ENCODE peak calls at places on chromosomes 7 and 10, in eight cellular contexts. Q is tibial artery, T is RWPE1, N is AG04450, B is ovary, M is left lung, W is astrocyte, A is fibroblast of lung. K is an unnamed sample.

GRCh38 chr10:35640951-35641429 is 1.1 kb downstream of the FZD8 start:
- DNase-seq in M (peak), A (peak), N (peak), B (peak), Q (peak), T (peak), W (peak), K (peak)

GRCh38 chr10:124176309-124177179 is 83.1 kb upstream of the CHST15 start:
- DNase-seq in A (no peak), T (no peak), W (peak), N (no peak), M (no peak), B (no peak), Q (peak), K (no peak)

GRCh38 chr10:98256692-98257091 is 11.3 kb downstream of the LOXL4 start:
- DNase-seq in A (no peak), W (no peak), N (no peak), M (no peak), Q (no peak), T (no peak), B (no peak), K (no peak)

GRCh38 chr10:132360766-132361447 is 28.9 kb downstream of the LRRC27 start:
- DNase-seq in M (no peak), T (peak), Q (peak), W (no peak), B (no peak), N (no peak), A (no peak), K (peak)

GRCh38 chr7:100483101-100483727 is 513 bp upstream of the NYAP1 start:
- DNase-seq in Q (no peak), A (peak), M (peak), T (peak), N (no peak), W (no peak), B (peak), K (peak)

GRCh38 chr10:70771311-70772194 is 13.6 kb downstream of the TBATA start:
- DNase-seq in B (no peak), M (no peak), Q (peak), N (no peak), T (no peak), W (no peak), A (no peak), K (no peak)

GRCh38 chr7:78489851-78490250 is 691.3 kb downstream of the PHTF2 start:
- DNase-seq in A (peak), N (no peak), T (no peak), Q (no peak), W (peak), M (no peak), B (no peak), K (no peak)

GRCh38 chr7:131374821-131375220 is 47.1 kb downstream of the MKLN1 start:
- DNase-seq in M (no peak), B (no peak), Q (no peak), T (no peak), W (no peak), A (no peak), N (no peak), K (no peak)

GRCh38 chr7:17654940-17655339 is 285.4 kb downstream of the SNX13 start:
- DNase-seq in T (no peak), B (no peak), Q (no peak), W (no peak), N (no peak), A (no peak), M (no peak), K (no peak)

GRCh38 chr7:27149817-27150567 is 2.4 kb downstream of the HOXA3 start:
- DNase-seq in B (peak), Q (peak), A (no peak), W (no peak), N (no peak), M (no peak), T (no peak), K (peak)

GRCh38 chr7:114759347-114760062 is 162.4 kb upstream of the MDFIC start:
- DNase-seq in N (no peak), Q (no peak), T (peak), M (no peak), A (peak), B (no peak), W (no peak), K (no peak)

GRCh38 chr7:139075031-139075652 is 34.4 kb downstream of the ZC3HAV1 start:
- DNase-seq in N (peak), M (peak), B (peak), A (peak), T (peak), Q (peak), W (peak), K (peak)

GRCh38 chr7:36029846-36030510 is 123.1 kb upstream of the EEPD1 start:
- DNase-seq in B (no peak), A (no peak), T (no peak), W (no peak), M (no peak), N (no peak), Q (no peak), K (no peak)

GRCh38 chr10:125035136-125035535 is 93.2 kb downstream of the ZRANB1 start:
- DNase-seq in N (peak), A (peak), Q (no peak), M (no peak), T (peak), W (peak), B (no peak), K (no peak)

GRCh38 chr10:10796061-10796773 is 221.5 kb upstream of the CELF2 start:
- DNase-seq in Q (no peak), A (peak), N (no peak), W (no peak), B (no peak), M (no peak), T (no peak), K (no peak)

GRCh38 chr7:151025924-151026671 is 1.8 kb upstream of the ATG9B start:
- DNase-seq in T (peak), M (no peak), Q (no peak), B (no peak), A (no peak), W (peak), N (no peak), K (no peak)

GRCh38 chr10:108275895-108276685 is 1111.6 kb upstream of the SORCS1 start:
- DNase-seq in Q (no peak), M (no peak), B (no peak), W (no peak), A (no peak), T (no peak), N (no peak), K (peak)

GRCh38 chr10:52801951-52802350 is 29.4 kb upstream of the MBL2 start:
- DNase-seq in Q (no peak), W (peak), B (no peak), T (peak), M (no peak), N (no peak), A (peak), K (no peak)

GRCh38 chr7:66105263-66105748 is 9.3 kb upstream of the CRCP start:
- DNase-seq in N (no peak), A (no peak), T (no peak), B (no peak), M (no peak), Q (no peak), W (no peak), K (no peak)

GRCh38 chr7:83339927-83340326 is 177.2 kb upstream of the PCLO start:
- DNase-seq in W (no peak), Q (no peak), N (no peak), A (no peak), M (no peak), B (no peak), T (no peak), K (no peak)

GRCh38 chr10:131269776-131270460 is 41.6 kb downstream of the TCERG1L start:
- DNase-seq in B (no peak), N (no peak), Q (no peak), M (no peak), A (no peak), W (no peak), T (no peak), K (no peak)

GRCh38 chr10:69051303-69051702 is 36.6 kb upstream of the SRGN start:
- DNase-seq in T (no peak), M (peak), A (peak), W (no peak), Q (peak), N (no peak), B (no peak), K (no peak)

GRCh38 chr7:6600093-6600492 is 10.3 kb downstream of the INTS15 start:
- DNase-seq in N (no peak), W (no peak), Q (no peak), T (no peak), B (no peak), A (no peak), M (no peak), K (no peak)

GRCh38 chr10:114998993-114999392 is 61.0 kb downstream of the TRUB1 start:
- DNase-seq in B (no peak), Q (no peak), W (no peak), M (no peak), T (no peak), N (no peak), A (no peak), K (no peak)

GRCh38 chr10:114996542-114996941 is 58.5 kb downstream of the TRUB1 start:
- DNase-seq in A (peak), N (peak), B (no peak), W (peak), Q (no peak), T (no peak), M (no peak), K (no peak)

GRCh38 chr10:114990991-114991390 is 53.0 kb downstream of the TRUB1 start:
- DNase-seq in B (no peak), W (no peak), M (no peak), N (no peak), Q (no peak), T (no peak), A (no peak), K (no peak)

GRCh38 chr10:114995468-114995867 is 57.5 kb downstream of the TRUB1 start:
- DNase-seq in A (no peak), M (no peak), W (peak), T (no peak), N (peak), B (no peak), Q (no peak), K (no peak)
- TF ChIP-seq CTCF in A (no peak), M (no peak), W (no peak), T (no peak), N (no peak), B (no peak), Q (no peak), K (no peak)

GRCh38 chr10:99659031-99659867 is at the start of gene ENTPD7:
- DNase-seq in A (peak), N (peak), T (peak), W (peak), M (peak), B (peak), Q (peak), K (peak)
- TF ChIP-seq CTCF in A (peak), N (peak), T (no peak), W (no peak), M (peak), B (no peak), Q (peak), K (no peak)

GRCh38 chr10:126088144-126088543 is 191.8 kb downstream of the FANK1 start:
- DNase-seq in W (peak), Q (no peak), A (peak), B (peak), N (no peak), T (no peak), M (no peak), K (no peak)
- TF ChIP-seq CTCF in W (no peak), Q (no peak), A (no peak), B (no peak), N (peak), T (no peak), M (no peak), K (no peak)

DNA sequence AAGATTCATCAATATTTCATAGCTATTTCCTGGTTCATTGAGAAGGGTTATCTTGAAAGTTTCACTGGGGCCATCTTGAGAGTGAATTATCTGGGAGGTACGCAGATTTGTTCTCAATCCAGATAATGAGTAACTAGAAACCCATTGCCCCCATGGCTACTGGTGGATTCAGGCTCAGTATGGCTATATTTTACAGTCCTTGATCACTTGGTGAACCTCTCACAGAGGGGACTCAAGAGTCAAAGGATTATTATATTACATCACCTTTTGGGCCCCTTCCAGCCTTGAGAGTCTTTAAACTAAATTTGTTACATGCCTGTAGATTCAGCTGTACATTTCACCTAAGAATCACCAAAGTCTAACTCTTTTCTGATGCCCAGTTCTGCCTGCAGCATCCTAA is 11.6 kb downstream of the NKX2-3 start:
- DNase-seq in N (no peak), T (no peak), Q (no peak), M (no peak), A (no peak), W (no peak), B (no peak), K (no peak)
- TF ChIP-seq CTCF in N (no peak), T (no peak), Q (no peak), M (no peak), A (no peak), W (no peak), B (no peak), K (no peak)

GRCh38 chr7:72481934-72482333 is 69.8 kb upstream of the CALN1 start:
- DNase-seq in Q (no peak), M (no peak), W (no peak), N (no peak), B (no peak), A (no peak), T (no peak), K (no peak)

GRCh38 chr7:72476608-72477305 is 64.6 kb upstream of the CALN1 start:
- DNase-seq in B (no peak), N (no peak), T (no peak), W (no peak), Q (no peak), M (no peak), A (no peak), K (no peak)
- TF ChIP-seq CTCF in B (no peak), N (no peak), T (no peak), W (no peak), Q (no peak), M (no peak), A (no peak), K (no peak)

GRCh38 chr7:15921576-15921975 is 235.1 kb upstream of the MEOX2 start:
- DNase-seq in T (peak), Q (no peak), N (no peak), A (no peak), M (no peak), W (peak), B (no peak), K (no peak)
- TF ChIP-seq CTCF in T (no peak), Q (no peak), N (no peak), A (no peak), M (no peak), W (no peak), B (no peak), K (no peak)

DNA sequence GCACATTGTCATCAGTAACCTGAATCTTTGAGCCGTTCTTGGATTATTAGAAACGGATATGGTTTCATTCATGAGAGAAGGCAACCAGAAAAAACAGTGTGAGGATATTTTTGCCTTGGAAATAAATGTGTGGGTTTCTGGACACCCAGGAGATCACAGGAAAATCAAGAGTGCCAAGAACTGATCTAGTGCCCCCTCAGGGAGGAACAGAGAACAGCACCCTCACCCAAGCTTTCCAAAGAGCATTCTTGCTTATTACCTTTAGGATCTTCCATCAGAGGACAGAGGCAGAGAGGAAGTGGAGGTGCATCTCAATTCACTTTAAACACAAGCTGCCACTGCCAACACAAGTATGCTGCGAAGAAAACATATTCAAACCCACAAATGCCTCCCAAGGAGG is 851.5 kb upstream of the COBL start:
- DNase-seq in M (no peak), B (no peak), A (no peak), T (no peak), N (no peak), Q (no peak), W (no peak), K (peak)
- TF ChIP-seq CTCF in M (no peak), B (no peak), A (no peak), T (no peak), N (no peak), Q (no peak), W (no peak), K (peak)

GRCh38 chr10:88881335-88881734 is 1.3 kb downstream of the STAMBPL1 start:
- DNase-seq in Q (no peak), N (no peak), W (no peak), A (peak), T (no peak), B (no peak), M (no peak), K (no peak)

GRCh38 chr10:88881922-88882645 is 2.0 kb downstream of the STAMBPL1 start:
- DNase-seq in W (no peak), N (no peak), T (no peak), B (no peak), M (no peak), Q (no peak), A (peak), K (no peak)

GRCh38 chr10:88883443-88883799 is 3.4 kb downstream of the STAMBPL1 start:
- DNase-seq in N (no peak), B (no peak), W (no peak), T (no peak), A (peak), M (no peak), Q (no peak), K (no peak)

GRCh38 chr10:88879754-88880286 is at the start of gene STAMBPL1:
- DNase-seq in B (peak), Q (no peak), A (peak), W (no peak), M (peak), N (no peak), T (peak), K (no peak)

DNA sequence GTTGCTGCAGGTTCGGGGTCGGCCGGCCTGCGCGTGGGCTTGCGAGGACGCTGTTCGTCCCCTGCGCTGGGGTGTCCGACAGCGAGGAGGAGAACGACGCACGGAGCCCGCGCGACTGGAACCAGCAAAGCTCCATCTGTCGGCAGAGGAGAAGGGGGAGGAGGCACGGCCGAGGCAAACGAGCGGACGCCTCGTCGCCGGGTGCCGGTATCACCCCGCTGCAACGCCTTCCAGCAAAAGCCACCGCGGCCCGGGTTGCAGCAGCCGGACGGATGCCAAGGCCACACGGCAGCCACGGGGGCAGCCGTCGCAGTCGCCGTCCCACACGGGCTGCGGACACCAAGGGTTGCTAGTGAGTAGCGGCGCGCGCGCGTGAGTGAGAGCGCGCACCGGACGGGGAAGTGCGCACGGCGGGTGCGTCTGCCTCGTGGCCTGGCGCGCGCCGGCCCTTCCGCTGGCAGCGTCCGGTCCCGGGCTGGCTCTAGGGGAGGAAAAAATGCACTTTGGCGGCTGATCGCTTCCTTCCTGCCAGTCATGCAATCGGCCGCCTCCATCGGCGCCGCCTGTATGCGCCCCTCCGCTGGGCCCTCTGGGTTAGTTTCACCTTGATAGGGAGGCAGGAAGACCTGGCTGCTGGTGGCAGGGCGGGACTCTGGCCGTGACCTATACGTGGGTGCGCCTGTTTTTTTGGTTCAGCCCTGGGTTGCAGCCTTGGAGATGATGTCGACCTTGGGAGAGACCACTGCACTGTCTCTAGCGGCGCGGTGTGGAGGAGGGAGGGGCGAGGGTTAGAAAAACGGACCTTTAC is 446 bp downstream of the STAMBPL1 start:
- DNase-seq in W (peak), M (peak), B (peak), A (peak), T (peak), Q (peak), N (no peak), K (peak)
- TF ChIP-seq CTCF in W (no peak), M (no peak), B (no peak), A (peak), T (peak), Q (no peak), N (peak), K (no peak)

GRCh38 chr7:54653905-54654304 is 105.1 kb downstream of the SEC61G start:
- DNase-seq in T (no peak), N (no peak), M (no peak), B (no peak), Q (no peak), A (no peak), W (no peak), K (no peak)
- TF ChIP-seq CTCF in T (no peak), N (no peak), M (no peak), B (no peak), Q (no peak), A (no peak), W (no peak), K (no peak)

GRCh38 chr7:129778770-129779601 is 167.5 kb downstream of the NRF1 start:
- DNase-seq in B (no peak), Q (no peak), N (no peak), T (peak), A (no peak), W (no peak), M (no peak), K (peak)
- TF ChIP-seq CTCF in B (no peak), Q (no peak), N (no peak), T (no peak), A (no peak), W (no peak), M (no peak), K (peak)